ENCODE peak calls at places on chromosome 14, in four cellular contexts. One of them, this sample, is unnamed.

GRCh38 chr14:92425101-92425500 is 88.5 kb upstream of the RIN3 start:
- DNase-seq in BJ: no peak
- DNase-seq in hippocampal formation: no peak
- DNase-seq in NCI-H1105: no peak
- DNase-seq in this sample: no peak

GRCh38 chr14:73283592-73284379 is 46.5 kb downstream of the PAPLN start:
- DNase-seq in hippocampal formation: peak; percentile 39
- DNase-seq in NCI-H1105: no peak
- DNase-seq in BJ: no peak
- DNase-seq in this sample: peak; percentile 54

GRCh38 chr14:91363776-91364523 is 53.7 kb downstream of the CCDC88C start:
- DNase-seq in NCI-H1105: no peak
- DNase-seq in hippocampal formation: no peak
- DNase-seq in BJ: no peak
- DNase-seq in this sample: no peak

GRCh38 chr14:104656014-104656714 is 33.3 kb upstream of the INF2 start:
- DNase-seq in hippocampal formation: no peak
- DNase-seq in NCI-H1105: no peak
- DNase-seq in BJ: no peak
- DNase-seq in this sample: no peak

GRCh38 chr14:52661314-52661713 is 34.0 kb downstream of the ERO1A start:
- DNase-seq in BJ: no peak
- DNase-seq in NCI-H1105: no peak
- DNase-seq in hippocampal formation: no peak
- DNase-seq in this sample: no peak

GRCh38 chr14:90368946-90369721 is 27.7 kb upstream of the CALM1 start:
- DNase-seq in hippocampal formation: peak; percentile 67
- DNase-seq in NCI-H1105: no peak
- DNase-seq in BJ: no peak
- DNase-seq in this sample: peak; percentile 81

GRCh38 chr14:75470238-75470797 is 42.5 kb downstream of the JDP2 start:
- DNase-seq in hippocampal formation: no peak
- DNase-seq in BJ: no peak
- DNase-seq in NCI-H1105: no peak
- DNase-seq in this sample: no peak

GRCh38 chr14:36591482-36591881 is 9.1 kb upstream of the NKX2-8 start:
- DNase-seq in hippocampal formation: no peak
- DNase-seq in BJ: no peak
- DNase-seq in NCI-H1105: no peak
- DNase-seq in this sample: no peak

GRCh38 chr14:85308531-85309300 is 221.2 kb upstream of the FLRT2 start:
- DNase-seq in NCI-H1105: no peak
- DNase-seq in hippocampal formation: no peak
- DNase-seq in BJ: no peak
- DNase-seq in this sample: no peak

GRCh38 chr14:42224053-42224888 is 617.6 kb downstream of the LRFN5 start:
- DNase-seq in hippocampal formation: peak; percentile 60
- DNase-seq in NCI-H1105: peak; percentile 75
- DNase-seq in BJ: no peak
- DNase-seq in this sample: peak; percentile 51

GRCh38 chr14:104682107-104682593 is 7.3 kb upstream of the INF2 start:
- DNase-seq in hippocampal formation: no peak
- DNase-seq in BJ: no peak
- DNase-seq in NCI-H1105: no peak
- DNase-seq in this sample: no peak

GRCh38 chr14:57837267-57837666 is 28.6 kb downstream of the SLC35F4 start:
- DNase-seq in hippocampal formation: no peak
- DNase-seq in BJ: no peak
- DNase-seq in NCI-H1105: no peak
- DNase-seq in this sample: no peak

GRCh38 chr14:32764131-32764530 is 174.5 kb upstream of the NPAS3 start:
- DNase-seq in BJ: no peak
- DNase-seq in hippocampal formation: no peak
- DNase-seq in NCI-H1105: no peak
- DNase-seq in this sample: no peak

GRCh38 chr14:95299271-95299670 is 20.4 kb downstream of the CLMN start:
- DNase-seq in NCI-H1105: no peak
- DNase-seq in hippocampal formation: no peak
- DNase-seq in BJ: no peak
- DNase-seq in this sample: no peak

GRCh38 chr14:65496178-65496993 is 83.9 kb downstream of the FUT8 start:
- DNase-seq in NCI-H1105: no peak
- DNase-seq in hippocampal formation: no peak
- DNase-seq in BJ: peak; percentile 23
- DNase-seq in this sample: no peak

GRCh38 chr14:89429206-89430091 is 12.4 kb upstream of the FOXN3 start:
- DNase-seq in BJ: no peak
- DNase-seq in hippocampal formation: peak; percentile 19
- DNase-seq in NCI-H1105: peak; percentile 80
- DNase-seq in this sample: no peak

GRCh38 chr14:83706555-83706954 is 1823.4 kb upstream of the FLRT2 start:
- DNase-seq in BJ: peak; percentile 2
- DNase-seq in hippocampal formation: no peak
- DNase-seq in NCI-H1105: no peak
- DNase-seq in this sample: no peak

GRCh38 chr14:35331605-35332516 is 39.7 kb downstream of the PSMA6 start:
- DNase-seq in NCI-H1105: no peak
- DNase-seq in hippocampal formation: no peak
- DNase-seq in BJ: no peak
- DNase-seq in this sample: no peak

GRCh38 chr14:30982583-30982982 is 42.9 kb upstream of the AP4S1 start:
- DNase-seq in hippocampal formation: no peak
- DNase-seq in NCI-H1105: no peak
- DNase-seq in BJ: no peak
- DNase-seq in this sample: no peak

GRCh38 chr14:93703941-93704340 is 84.3 kb downstream of the PRIMA1 start:
- DNase-seq in hippocampal formation: no peak
- DNase-seq in BJ: no peak
- DNase-seq in NCI-H1105: no peak
- DNase-seq in this sample: no peak

GRCh38 chr14:103762011-103762410 is 46.4 kb downstream of the ZFYVE21 start:
- DNase-seq in hippocampal formation: no peak
- DNase-seq in NCI-H1105: no peak
- DNase-seq in BJ: no peak
- DNase-seq in this sample: no peak

GRCh38 chr14:30496852-30497251 is 62.1 kb upstream of the G2E3 start:
- DNase-seq in NCI-H1105: no peak
- DNase-seq in BJ: no peak
- DNase-seq in hippocampal formation: no peak
- DNase-seq in this sample: no peak

GRCh38 chr14:97113339-97113738 is 316.2 kb downstream of the VRK1 start:
- DNase-seq in NCI-H1105: peak; percentile 26
- DNase-seq in BJ: no peak
- DNase-seq in hippocampal formation: no peak
- DNase-seq in this sample: no peak

GRCh38 chr14:89382487-89383170 is 34.4 kb downstream of the FOXN3 start:
- DNase-seq in BJ: no peak
- DNase-seq in NCI-H1105: no peak
- DNase-seq in hippocampal formation: no peak
- DNase-seq in this sample: no peak

This sample was measured in globus pallidus.